ENCODE peak calls at places on chromosomes 11 and 22, in four cellular contexts. Q is Peyer's patch, Y is stomach, K is body of pancreas. J is an unnamed sample. For H3K4me1, the result is how much of the 10 kb centered on the place peaks cover.

GRCh38 chr22:19036523-19037273 is 85.5 kb downstream of the DGCR2 start:
- DNase-seq in Q (peak), Y (no peak), K (no peak), J (no peak)

GRCh38 chr11:41720761-41721160 is 261.3 kb upstream of the LRRC4C start:
- DNase-seq in Q (no peak), Y (no peak), K (no peak), J (no peak)

GRCh38 chr22:50174382-50175190 is 4.1 kb downstream of the PANX2 start:
- DNase-seq in Q (no peak), Y (no peak), K (no peak), J (no peak)

GRCh38 chr11:60175860-60176275 is 7.0 kb downstream of the MS4A6A start:
- DNase-seq in Q (no peak), Y (no peak), K (no peak), J (no peak)

GRCh38 chr11:103091441-103091809 is 535 bp downstream of the DCUN1D5 start:
- DNase-seq in Q (peak), Y (peak), K (peak), J (peak)

GRCh38 chr11:1085440-1086170 is 10.9 kb downstream of the MUC2 start:
- DNase-seq in Q (no peak), Y (no peak), K (no peak), J (no peak)

GRCh38 chr11:105022998-105023397 is at the start of gene CASP5:
- DNase-seq in Q (peak), Y (no peak), K (no peak), J (no peak)

GRCh38 chr11:117523680-117524079 is 196.0 kb downstream of the CEP164 start:
- DNase-seq in Q (no peak), Y (no peak), K (no peak), J (no peak)

GRCh38 chr22:40966683-40967082 is 15.5 kb downstream of the RBX1 start:
- DNase-seq in Q (peak), Y (no peak), K (no peak), J (peak)

GRCh38 chr11:106077609-106078517 is at the start of gene AASDHPPT:
- DNase-seq in Q (no peak), Y (peak), K (peak), J (no peak)

GRCh38 chr11:102171101-102171500 is 60.9 kb downstream of the YAP1 start:
- DNase-seq in Q (no peak), Y (no peak), K (no peak), J (no peak)

GRCh38 chr11:77100166-77101042 is 2.2 kb upstream of the OMP start:
- DNase-seq in Q (no peak), Y (no peak), K (no peak), J (no peak)

GRCh38 chr11:18669211-18669593 is 29.4 kb upstream of the TMEM86A start:
- DNase-seq in Q (no peak), Y (no peak), K (peak), J (no peak)

GRCh38 chr11:112806876-112807275 is 154.3 kb upstream of the NCAM1 start:
- DNase-seq in Q (no peak), Y (no peak), K (no peak), J (no peak)

GRCh38 chr11:45773271-45774022 is 31.5 kb upstream of the SLC35C1 start:
- DNase-seq in Q (no peak), Y (peak), K (no peak), J (no peak)

DNA sequence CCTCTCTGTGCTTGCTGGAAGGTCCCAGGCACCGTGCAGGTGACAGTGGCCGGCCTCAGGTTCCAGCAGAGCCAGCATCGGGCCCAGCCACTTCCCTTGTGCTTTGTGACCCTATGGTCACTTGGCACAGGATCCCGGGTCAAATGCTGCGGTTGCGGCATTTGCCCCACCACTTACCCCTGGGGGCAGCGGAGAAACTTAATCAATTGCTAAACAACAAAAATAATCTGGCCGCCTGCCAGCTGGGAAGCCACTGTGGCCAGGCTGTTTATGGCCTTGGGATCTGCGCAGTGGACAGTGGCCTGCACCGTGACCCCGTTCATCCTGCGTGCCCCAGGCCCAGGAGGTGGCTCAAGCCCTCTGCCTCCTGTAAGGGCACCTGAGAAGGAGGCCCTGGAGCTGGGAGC is 65.0 kb downstream of the LRP5 start:
- DNase-seq in Q (no peak), Y (no peak), K (no peak), J (no peak)
- H3K4me1 ChIP-seq in Q (under half), Y (half or more), K (under half), J (under half)

DNA sequence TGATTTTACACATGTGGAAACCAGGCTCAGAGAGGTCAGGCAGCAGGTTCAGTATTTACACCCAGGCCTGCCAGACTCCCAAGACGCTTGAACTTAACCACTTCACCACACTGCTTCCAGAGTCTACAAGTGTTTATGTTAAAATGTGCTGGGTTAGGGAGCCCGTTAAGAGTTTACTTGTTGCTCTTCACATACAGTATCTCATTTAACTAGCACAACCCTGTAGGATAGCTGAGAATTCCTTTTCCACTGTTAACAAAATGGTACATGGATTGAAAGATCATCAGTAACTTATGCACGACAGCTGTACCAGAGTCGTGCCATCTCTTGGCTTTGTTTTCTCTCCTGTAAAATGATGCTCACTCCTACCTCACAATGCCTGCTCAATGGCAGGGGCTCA is 2.9 kb downstream of the SMCO4 start:
- DNase-seq in Q (no peak), Y (no peak), K (no peak), J (no peak)
- H3K4me1 ChIP-seq in Q (under half), Y (half or more), K (under half), J (under half)

DNA sequence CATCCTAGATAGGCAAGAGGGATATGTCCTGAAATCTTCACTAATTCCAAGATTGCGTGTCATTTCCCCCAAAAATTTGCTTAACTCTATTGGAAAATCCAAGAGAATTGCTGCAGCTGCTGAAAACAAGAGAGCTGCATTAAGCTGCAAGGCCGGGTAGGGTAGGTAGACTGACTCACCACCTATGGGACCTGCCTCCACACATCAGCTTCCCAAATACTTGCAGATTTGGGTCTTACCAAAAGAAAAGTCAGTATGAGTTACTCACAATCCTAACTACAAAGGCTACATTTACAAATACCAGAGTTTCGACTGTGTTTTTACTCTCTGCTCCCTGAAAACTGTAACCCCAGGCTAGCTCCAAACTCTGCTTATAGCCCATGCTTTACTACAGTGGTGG is 142.5 kb upstream of the TEAD1 start:
- DNase-seq in Q (no peak), Y (no peak), K (no peak), J (no peak)
- H3K4me1 ChIP-seq in Q (under half), Y (under half), K (under half), J (under half)

GRCh38 chr11:75165721-75166120 is 14.8 kb downstream of the SLCO2B1 start:
- DNase-seq in Q (no peak), Y (no peak), K (no peak), J (no peak)
- H3K4me1 ChIP-seq in Q (under half), Y (under half), K (under half), J (under half)

GRCh38 chr11:66639066-66639813 is 737 bp downstream of the RBM4 start:
- DNase-seq in Q (no peak), Y (no peak), K (no peak), J (peak)
- H3K4me1 ChIP-seq in Q (under half), Y (half or more), K (half or more), J (half or more)